ENCODE peak calls at places on chromosomes 6 and 20, in seven cellular contexts. X is heart right ventricle, Q is hepatocyte, R is uterus, K is Peyer's patch, B is cardiac fibroblast, T is bronchial epithelial cell. A is an unnamed sample.

GRCh38 chr20:31945319-31945718 is 6.5 kb downstream of the PDRG1 start:
- DNase-seq in X (no peak), Q (no peak), R (no peak), K (no peak), B (no peak), T (no peak), A (no peak)

GRCh38 chr6:6586671-6587526 is 1.6 kb upstream of the LY86 start:
- DNase-seq in X (peak), Q (no peak), R (no peak), K (peak), B (no peak), T (no peak), A (no peak)

GRCh38 chr20:49539481-49540231 is 28.3 kb downstream of the PTGIS start:
- DNase-seq in X (no peak), Q (no peak), R (no peak), K (no peak), B (no peak), T (no peak), A (peak)

GRCh38 chr20:22502731-22503191 is 81.6 kb downstream of the FOXA2 start:
- DNase-seq in X (no peak), Q (peak), R (no peak), K (peak), B (no peak), T (no peak), A (no peak)

GRCh38 chr6:34004706-34005105 is 141.2 kb downstream of the GRM4 start:
- DNase-seq in X (no peak), Q (no peak), R (no peak), K (no peak), B (no peak), T (no peak), A (no peak)

GRCh38 chr6:1606533-1607235 is 3.0 kb upstream of the FOXC1 start:
- DNase-seq in X (no peak), Q (no peak), R (no peak), K (no peak), B (no peak), T (no peak), A (no peak)

GRCh38 chr6:68497927-68498326 is 137.2 kb upstream of the ADGRB3 start:
- DNase-seq in X (no peak), Q (no peak), R (no peak), K (no peak), B (peak), T (peak), A (no peak)

GRCh38 chr6:55918639-55919038 is 43.2 kb upstream of the BMP5 start:
- DNase-seq in X (no peak), Q (no peak), R (no peak), K (no peak), B (peak), T (peak), A (no peak)

GRCh38 chr20:43037605-43038309 is 151.9 kb downstream of the PTPRT start:
- DNase-seq in X (no peak), Q (no peak), R (no peak), K (no peak), B (no peak), T (no peak), A (no peak)

GRCh38 chr6:33620158-33620583 is 951 bp upstream of the ITPR3 start:
- DNase-seq in X (peak), Q (peak), R (no peak), K (peak), B (no peak), T (no peak), A (peak)

GRCh38 chr6:12467706-12468670 is 177.8 kb downstream of the EDN1 start:
- DNase-seq in X (no peak), Q (no peak), R (no peak), K (no peak), B (peak), T (no peak), A (no peak)

GRCh38 chr6:13355043-13355945 is 27.0 kb upstream of the TBC1D7 start:
- DNase-seq in X (no peak), Q (peak), R (no peak), K (no peak), B (peak), T (peak), A (no peak)

GRCh38 chr6:39684790-39685485 is 40.3 kb downstream of the KIF6 start:
- DNase-seq in X (no peak), Q (no peak), R (no peak), K (no peak), B (peak), T (peak), A (peak)

GRCh38 chr6:40320947-40321346 is 266.2 kb downstream of the LRFN2 start:
- DNase-seq in X (no peak), Q (no peak), R (no peak), K (no peak), B (no peak), T (no peak), A (no peak)

GRCh38 chr20:31894980-31895675 is 24.7 kb downstream of the TTLL9 start:
- DNase-seq in X (peak), Q (peak), R (peak), K (peak), B (peak), T (peak), A (peak)

GRCh38 chr20:60046011-60046413 is 87.8 kb downstream of the CDH26 start:
- DNase-seq in X (no peak), Q (peak), R (no peak), K (no peak), B (no peak), T (peak), A (no peak)

GRCh38 chr6:24910331-24910849 is 25.4 kb downstream of the RIPOR2 start:
- DNase-seq in X (peak), Q (no peak), R (peak), K (peak), B (peak), T (peak), A (no peak)

GRCh38 chr6:27505209-27506027 is 32.5 kb upstream of the ZNF184 start:
- DNase-seq in X (no peak), Q (peak), R (peak), K (peak), B (peak), T (peak), A (peak)

GRCh38 chr6:65448806-65449397 is 258.1 kb downstream of the EYS start:
- DNase-seq in X (no peak), Q (no peak), R (no peak), K (no peak), B (no peak), T (no peak), A (no peak)

GRCh38 chr6:111417946-111418345 is 65.1 kb downstream of the REV3L start:
- DNase-seq in X (no peak), Q (no peak), R (no peak), K (no peak), B (peak), T (peak), A (no peak)

GRCh38 chr20:48416002-48416401 is 411.8 kb downstream of the PREX1 start:
- DNase-seq in X (no peak), Q (no peak), R (no peak), K (no peak), B (no peak), T (no peak), A (no peak)

GRCh38 chr6:25150863-25151262 is 128.3 kb upstream of the CARMIL1 start:
- DNase-seq in X (no peak), Q (no peak), R (no peak), K (no peak), B (no peak), T (no peak), A (no peak)

GRCh38 chr6:141169419-141169818 is 963.3 kb upstream of the GJE1 start:
- DNase-seq in X (no peak), Q (no peak), R (no peak), K (no peak), B (peak), T (no peak), A (no peak)

GRCh38 chr20:36439040-36439730 is 102.1 kb upstream of the MYL9 start:
- DNase-seq in X (peak), Q (peak), R (peak), K (peak), B (peak), T (peak), A (peak)

GRCh38 chr20:16395366-16395765 is 177.9 kb downstream of the KIF16B start:
- DNase-seq in X (no peak), Q (no peak), R (no peak), K (no peak), B (no peak), T (no peak), A (no peak)

GRCh38 chr20:19566226-19566960 is 191.7 kb upstream of the RIN2 start:
- DNase-seq in X (no peak), Q (no peak), R (no peak), K (no peak), B (peak), T (no peak), A (no peak)

GRCh38 chr6:74534485-74535211 is 671.2 kb downstream of the COL12A1 start:
- DNase-seq in X (no peak), Q (peak), R (no peak), K (no peak), B (peak), T (peak), A (peak)

GRCh38 chr20:37662261-37662660 is 31.6 kb upstream of the CTNNBL1 start:
- DNase-seq in X (no peak), Q (no peak), R (no peak), K (no peak), B (no peak), T (no peak), A (no peak)

GRCh38 chr6:12245763-12246720 is 44.1 kb upstream of the EDN1 start:
- DNase-seq in X (no peak), Q (no peak), R (no peak), K (no peak), B (peak), T (peak), A (no peak)

GRCh38 chr6:41901882-41902519 is 6.8 kb upstream of the USP49 start:
- DNase-seq in X (peak), Q (no peak), R (no peak), K (peak), B (peak), T (no peak), A (no peak)

GRCh38 chr6:170553686-170554085 is 483 bp upstream of the TBP start:
- DNase-seq in X (no peak), Q (peak), R (no peak), K (no peak), B (peak), T (no peak), A (peak)

DNA sequence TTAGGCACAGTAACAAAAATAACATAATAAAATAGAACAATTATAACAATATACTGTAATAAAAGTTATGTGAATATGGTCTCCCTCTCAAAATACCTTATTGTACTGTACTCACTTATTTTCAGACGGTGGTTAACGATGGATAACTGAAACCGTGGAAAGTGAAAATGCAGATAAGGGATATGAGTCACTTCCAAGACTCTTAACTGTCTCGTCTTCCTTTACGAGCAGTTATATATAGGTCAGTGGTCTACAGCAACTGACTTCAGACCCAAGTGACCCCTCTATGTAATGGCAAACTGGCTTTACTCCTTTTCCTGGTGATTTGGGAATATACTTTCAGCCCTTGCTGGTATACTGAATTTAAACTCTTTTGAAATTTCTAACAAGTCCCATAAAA is 261.4 kb downstream of the SLC35F1 start:
- DNase-seq in X (no peak), Q (no peak), R (no peak), K (no peak), B (no peak), T (no peak), A (no peak)
- H3K4me3 ChIP-seq in X (no peak), Q (no peak), R (no peak), K (no peak), B (no peak), T (no peak), A (no peak)

DNA sequence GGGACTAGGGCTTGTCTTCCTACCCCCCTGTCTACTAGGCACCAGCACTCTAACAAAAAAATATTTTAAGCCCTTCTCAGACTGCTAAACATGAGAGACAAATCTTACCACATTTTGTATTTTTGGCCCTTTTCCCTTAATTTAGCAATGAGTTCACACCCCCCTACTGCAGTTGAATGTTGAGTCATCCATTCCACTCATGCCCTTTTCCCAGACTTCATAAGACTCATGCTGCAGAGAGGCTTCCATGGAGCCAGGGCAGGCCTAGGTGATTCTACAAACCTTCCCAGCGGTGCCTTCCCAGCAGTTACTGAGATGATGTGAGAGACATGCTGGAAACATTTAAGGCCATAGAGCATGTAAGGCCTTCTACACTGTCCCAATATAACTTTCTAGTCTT is 53.9 kb downstream of the PXDC1 start:
- DNase-seq in X (no peak), Q (peak), R (no peak), K (no peak), B (peak), T (peak), A (no peak)
- H3K4me3 ChIP-seq in X (no peak), Q (no peak), R (no peak), K (no peak), B (no peak), T (no peak), A (no peak)

GRCh38 chr20:53741726-53742028 is 148.0 kb upstream of the ZNF217 start:
- DNase-seq in X (no peak), Q (no peak), R (no peak), K (no peak), B (no peak), T (no peak), A (no peak)

GRCh38 chr20:53738039-53738944 is 144.7 kb upstream of the ZNF217 start:
- DNase-seq in X (peak), Q (peak), R (peak), K (peak), B (peak), T (peak), A (peak)

GRCh38 chr20:53738945-53739798 is 145.5 kb upstream of the ZNF217 start:
- DNase-seq in X (no peak), Q (peak), R (no peak), K (no peak), B (peak), T (peak), A (no peak)

GRCh38 chr20:53737404-53738038 is 143.9 kb upstream of the ZNF217 start:
- DNase-seq in X (no peak), Q (no peak), R (no peak), K (no peak), B (no peak), T (no peak), A (no peak)

DNA sequence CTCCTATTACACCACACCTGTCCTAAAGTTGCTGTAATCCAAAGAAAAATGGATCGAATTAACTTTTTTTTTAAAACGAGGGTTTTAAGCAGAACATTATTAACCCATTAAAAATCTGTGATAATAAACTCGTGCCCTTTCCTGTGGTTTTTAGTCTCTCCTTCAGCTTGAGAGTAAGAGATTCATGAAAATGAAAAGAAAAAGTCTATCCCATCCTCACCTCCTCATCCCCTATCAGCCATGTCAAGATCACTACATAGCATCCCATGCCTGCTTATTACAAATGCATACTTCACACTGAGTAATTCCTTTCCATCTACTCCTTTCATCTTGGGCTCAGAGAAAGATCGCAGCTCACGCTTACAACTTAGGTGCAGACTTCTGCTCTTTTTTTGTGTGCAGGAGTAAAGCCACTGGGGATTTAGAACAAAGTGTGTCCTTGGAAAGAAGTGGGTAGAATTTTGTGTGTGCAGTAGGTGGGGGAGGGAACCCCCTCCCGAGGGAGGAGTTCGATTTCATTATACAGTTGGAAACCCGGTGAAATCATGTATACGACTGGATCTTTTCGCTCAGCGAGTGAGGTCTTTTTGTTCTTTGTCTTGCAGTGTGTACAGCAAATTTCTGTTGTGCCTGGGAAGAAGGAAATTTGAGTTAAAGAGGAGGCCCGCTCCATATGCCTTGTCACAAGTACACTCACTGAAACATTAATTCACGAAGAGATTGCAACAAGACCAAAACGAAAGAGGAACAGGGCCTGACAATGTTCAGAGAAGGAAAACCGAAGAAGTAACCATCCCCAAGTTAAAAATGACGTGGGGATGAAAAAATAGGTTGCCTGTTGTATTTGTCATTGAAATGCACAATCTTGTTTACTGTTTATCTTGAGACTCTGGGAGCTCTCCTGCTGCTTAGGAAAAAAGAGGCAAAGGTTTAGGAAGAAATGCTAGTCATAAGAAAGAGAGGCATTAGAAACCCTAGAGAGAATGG is 146.5 kb upstream of the ZNF217 start:
- DNase-seq in X (no peak), Q (no peak), R (no peak), K (no peak), B (peak), T (peak), A (peak)
- H3K4me3 ChIP-seq in X (peak), Q (no peak), R (no peak), K (no peak), B (peak), T (peak), A (peak)

GRCh38 chr20:63149531-63150207 is 66.3 kb downstream of the YTHDF1 start:
- DNase-seq in X (peak), Q (no peak), R (no peak), K (no peak), B (no peak), T (no peak), A (no peak)
- H3K4me3 ChIP-seq in X (no peak), Q (no peak), R (no peak), K (no peak), B (no peak), T (no peak), A (no peak)

GRCh38 chr20:63568986-63569949 is 4.8 kb downstream of the HELZ2 start:
- DNase-seq in X (no peak), Q (no peak), R (no peak), K (no peak), B (no peak), T (no peak), A (no peak)

GRCh38 chr20:63572788-63573738 is 976 bp downstream of the HELZ2 start:
- DNase-seq in X (no peak), Q (no peak), R (no peak), K (no peak), B (no peak), T (no peak), A (no peak)

GRCh38 chr20:63568170-63568981 is 5.7 kb downstream of the HELZ2 start:
- DNase-seq in X (no peak), Q (no peak), R (no peak), K (no peak), B (no peak), T (no peak), A (no peak)

GRCh38 chr20:63572071-63572787 is 1.8 kb downstream of the HELZ2 start:
- DNase-seq in X (no peak), Q (no peak), R (no peak), K (no peak), B (no peak), T (no peak), A (no peak)

DNA sequence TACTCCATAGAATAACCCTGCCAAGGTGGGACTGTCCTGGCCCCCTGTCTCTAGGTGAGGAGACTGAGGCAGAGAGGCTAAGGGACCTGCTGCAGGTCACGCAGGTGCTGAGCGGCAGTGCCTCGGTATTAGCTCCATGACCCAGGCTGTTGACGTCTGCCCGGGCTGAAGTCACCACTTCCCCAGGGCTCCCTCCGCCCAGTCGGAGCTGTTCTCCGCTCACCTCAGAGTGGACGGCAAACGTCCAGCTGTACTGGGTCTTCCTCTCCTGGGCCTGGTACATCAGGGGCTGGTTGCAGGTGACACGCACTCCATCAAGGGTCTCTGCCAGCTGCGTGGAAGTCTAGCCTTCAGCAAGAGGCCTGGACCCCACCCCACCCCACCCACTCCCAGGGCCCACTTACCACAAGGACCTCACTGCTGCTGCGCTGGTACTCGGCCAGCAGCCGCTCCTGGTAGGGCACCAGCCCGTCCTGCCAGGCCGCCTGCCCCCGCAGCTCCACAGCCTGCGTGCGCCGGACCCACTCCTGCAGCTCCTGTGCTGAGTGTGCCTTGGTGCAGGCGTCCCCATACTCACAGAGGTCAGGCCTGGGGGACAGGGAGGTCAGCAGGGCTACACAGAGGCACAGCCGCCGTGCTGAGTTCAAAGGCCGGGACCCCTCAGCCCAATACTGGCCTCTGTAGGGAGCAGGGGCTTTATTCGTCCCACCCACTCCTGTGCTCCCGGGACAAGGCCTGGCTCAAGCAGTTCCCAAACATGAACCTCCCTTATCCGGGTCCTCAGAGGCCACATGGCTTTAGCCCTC is 3.6 kb downstream of the HELZ2 start:
- DNase-seq in X (no peak), Q (no peak), R (no peak), K (no peak), B (no peak), T (no peak), A (no peak)
- H3K4me3 ChIP-seq in X (no peak), Q (no peak), R (no peak), K (no peak), B (no peak), T (no peak), A (no peak)